ENCODE peak calls at places on chromosome 6, in nine cellular contexts. A is brain microvascular endothelial cell, W is Caco-2, E is ascending aorta, Q is fibroblast of the aortic adventitia, C is psoas muscle, X is hepatocyte, U is breast epithelium, B is IMR-90. V is an unnamed sample.

GRCh38 chr6:113052513-113052912 is 705.4 kb downstream of the RFPL4B start:
- DNase-seq in A (no peak), W (no peak), E (no peak), Q (no peak), C (no peak), X (no peak), U (no peak), B (no peak), V (no peak)

GRCh38 chr6:161740486-161740885 is 466.6 kb upstream of the AGPAT4 start:
- DNase-seq in A (no peak), W (no peak), E (no peak), Q (no peak), C (no peak), X (no peak), U (no peak), B (no peak), V (no peak)

GRCh38 chr6:108127826-108128225 is 38.0 kb upstream of the NR2E1 start:
- DNase-seq in A (peak; percentile 91), W (peak; percentile 51), E (no peak), Q (no peak), C (no peak), X (peak; percentile 71), U (no peak), B (no peak), V (peak; percentile 94)

GRCh38 chr6:157885211-157885788 is 62.3 kb downstream of the SNX9 start:
- DNase-seq in A (no peak), W (no peak), E (no peak), Q (no peak), C (no peak), X (no peak), U (no peak), B (no peak), V (no peak)

GRCh38 chr6:84763397-84764331 is 734 bp downstream of the TBX18 start:
- DNase-seq in A (peak; percentile 89), W (no peak), E (peak; percentile 28), Q (peak; percentile 88), C (peak; percentile 73), X (peak; percentile 61), U (no peak), B (peak; percentile 14), V (no peak)

GRCh38 chr6:141169419-141169818 is 963.3 kb upstream of the GJE1 start:
- DNase-seq in A (peak; percentile 81), W (no peak), E (no peak), Q (peak; percentile 65), C (no peak), X (no peak), U (no peak), B (peak; percentile 77), V (no peak)

GRCh38 chr6:13624871-13625288 is 9.7 kb downstream of the NOL7 start:
- DNase-seq in A (peak; percentile 27), W (peak; percentile 54), E (no peak), Q (peak; percentile 48), C (no peak), X (peak; percentile 53), U (no peak), B (peak; percentile 44), V (no peak)

GRCh38 chr6:43299338-43300293 is 1.6 kb downstream of the SLC22A7 start:
- DNase-seq in A (no peak), W (no peak), E (no peak), Q (no peak), C (no peak), X (no peak), U (no peak), B (no peak), V (no peak)

GRCh38 chr6:33437666-33438065 is 16.7 kb upstream of the ZBTB9 start:
- DNase-seq in A (no peak), W (no peak), E (no peak), Q (no peak), C (no peak), X (no peak), U (no peak), B (no peak), V (no peak)

GRCh38 chr6:165662671-165663282 is at the start of gene PDE10A:
- DNase-seq in A (peak; percentile 44), W (peak; percentile 58), E (no peak), Q (peak; percentile 63), C (no peak), X (peak; percentile 56), U (no peak), B (peak; percentile 55), V (no peak)

GRCh38 chr6:141562801-141563763 is 569.6 kb upstream of the GJE1 start:
- DNase-seq in A (peak; percentile 54), W (peak; percentile 54), E (no peak), Q (peak; percentile 97), C (peak; percentile 50), X (peak; percentile 87), U (no peak), B (peak; percentile 91), V (peak; percentile 51)

GRCh38 chr6:149235130-149235561 is 82.4 kb upstream of the TAB2 start:
- DNase-seq in A (peak; percentile 97), W (no peak), E (no peak), Q (peak; percentile 78), C (no peak), X (peak; percentile 30), U (no peak), B (peak; percentile 90), V (no peak)

GRCh38 chr6:129863664-129864063 is 2.5 kb upstream of the TMEM244 start:
- DNase-seq in A (peak; percentile 22), W (no peak), E (no peak), Q (no peak), C (no peak), X (no peak), U (no peak), B (peak; percentile 89), V (no peak)

GRCh38 chr6:152950240-152950639 is 32.6 kb downstream of the FBXO5 start:
- DNase-seq in A (no peak), W (no peak), E (no peak), Q (no peak), C (no peak), X (no peak), U (no peak), B (no peak), V (no peak)

GRCh38 chr6:77633993-77634392 is 18.8 kb upstream of the MEI4 start:
- DNase-seq in A (peak; percentile 70), W (no peak), E (no peak), Q (no peak), C (no peak), X (no peak), U (no peak), B (no peak), V (no peak)

GRCh38 chr6:40962241-40962640 is 76.8 kb downstream of the UNC5CL start:
- DNase-seq in A (peak; percentile 73), W (no peak), E (no peak), Q (peak; percentile 48), C (no peak), X (no peak), U (no peak), B (peak; percentile 95), V (no peak)

GRCh38 chr6:66094615-66095014 is 387.6 kb upstream of the EYS start:
- DNase-seq in A (no peak), W (no peak), E (no peak), Q (no peak), C (peak; percentile 20), X (no peak), U (no peak), B (no peak), V (no peak)

GRCh38 chr6:116542426-116542825 is 3.1 kb downstream of the TRAPPC3L start:
- DNase-seq in A (no peak), W (no peak), E (no peak), Q (no peak), C (no peak), X (no peak), U (no peak), B (no peak), V (no peak)

GRCh38 chr6:19691465-19692167 is 145.6 kb upstream of the ID4 start:
- DNase-seq in A (no peak), W (no peak), E (no peak), Q (peak; percentile 9), C (no peak), X (peak; percentile 26), U (no peak), B (no peak), V (no peak)

GRCh38 chr6:168239374-168239773 is 80.2 kb downstream of the DACT2 start:
- DNase-seq in A (no peak), W (no peak), E (no peak), Q (no peak), C (no peak), X (peak; percentile 48), U (no peak), B (no peak), V (no peak)

GRCh38 chr6:17589402-17590116 is 10.5 kb upstream of the FAM8A1 start:
- DNase-seq in A (peak; percentile 82), W (no peak), E (no peak), Q (peak; percentile 70), C (no peak), X (peak; percentile 64), U (no peak), B (peak; percentile 95), V (no peak)
- TF ChIP-seq CTCF in A (no peak), W (no peak), E (no peak), Q (no peak), C (no peak), X (peak; percentile 11), U (no peak), B (peak; percentile 12), V (peak; percentile 19)

GRCh38 chr6:163209005-163209404 is 205.5 kb upstream of the QKI start:
- DNase-seq in A (no peak), W (no peak), E (no peak), Q (no peak), C (no peak), X (no peak), U (no peak), B (no peak), V (no peak)
- H3K4me3 ChIP-seq in A (no peak overlapping the region), W (no peak overlapping the region), E (no peak overlapping the region), Q (no peak overlapping the region), C (no peak overlapping the region), X (no peak overlapping the region), U (no peak overlapping the region), B (no peak overlapping the region), V (no peak overlapping the region)

GRCh38 chr6:159838020-159838744 is 38.1 kb downstream of the PNLDC1 start:
- DNase-seq in A (no peak), W (no peak), E (no peak), Q (peak; percentile 10), C (no peak), X (no peak), U (no peak), B (no peak), V (no peak)
- TF ChIP-seq CTCF in A (no peak), W (no peak), E (no peak), Q (no peak), C (no peak), X (no peak), U (no peak), B (no peak), V (no peak)

GRCh38 chr6:128570439-128571063 is 50.2 kb upstream of the PTPRK start:
- DNase-seq in A (no peak), W (no peak), E (no peak), Q (no peak), C (no peak), X (no peak), U (no peak), B (no peak), V (peak; percentile 35)

GRCh38 chr6:128572286-128572685 is 51.9 kb upstream of the PTPRK start:
- DNase-seq in A (no peak), W (no peak), E (no peak), Q (peak; percentile 21), C (no peak), X (no peak), U (no peak), B (peak; percentile 39), V (no peak)

GRCh38 chr6:128569737-128570438 is 49.5 kb upstream of the PTPRK start:
- DNase-seq in A (peak; percentile 69), W (peak; percentile 30), E (no peak), Q (peak; percentile 90), C (no peak), X (peak; percentile 18), U (no peak), B (peak; percentile 75), V (no peak)

GRCh38 chr6:128567029-128567428 is 46.6 kb upstream of the PTPRK start:
- DNase-seq in A (no peak), W (no peak), E (no peak), Q (peak; percentile 26), C (no peak), X (no peak), U (no peak), B (no peak), V (no peak)
- H3K4me3 ChIP-seq in A (no peak overlapping the region), W (no peak overlapping the region), E (no peak overlapping the region), Q (no peak overlapping the region), C (no peak overlapping the region), X (no peak overlapping the region), U (no peak overlapping the region), B (no peak overlapping the region), V (no peak overlapping the region)